ENCODE peak calls at places on chromosomes 6 and 20, in ten cellular contexts. E is colonic mucosa, Y is left ventricle myocardium inferior, I is suprapubic skin, P is AG09309, K is body of pancreas, A is upper lobe of right lung, U is mucosa of descending colon, B is fibroblast of mammary gland, T is GM12865. N is an unnamed sample.

GRCh38 chr20:43938932-43939761 is 24.5 kb downstream of the TOX2 start:
- DNase-seq in E (peak), Y (peak), P (peak), A (peak), I (no peak), T (no peak), B (peak), K (peak), U (peak), N (peak)

GRCh38 chr6:87241304-87241703 is 81.1 kb upstream of the SMIM8 start:
- DNase-seq in Y (no peak), K (no peak), B (no peak), I (no peak), T (no peak), A (no peak), E (no peak), U (no peak), P (no peak), N (no peak)

GRCh38 chr6:54813901-54814300 is 32.7 kb upstream of the FAM83B start:
- DNase-seq in T (no peak), I (no peak), Y (no peak), E (no peak), B (no peak), U (no peak), P (no peak), K (no peak), A (no peak), N (no peak)

GRCh38 chr6:24935753-24936152 is at the start of gene RIPOR2:
- DNase-seq in P (no peak), Y (peak), A (peak), T (peak), E (no peak), K (peak), B (no peak), I (no peak), U (peak), N (no peak)

GRCh38 chr20:49579874-49580817 is 12.2 kb upstream of the PTGIS start:
- DNase-seq in B (no peak), P (peak), E (no peak), A (no peak), Y (peak), T (no peak), I (peak), U (no peak), K (no peak), N (no peak)

GRCh38 chr6:56399672-56400263 is 152.4 kb upstream of the COL21A1 start:
- DNase-seq in Y (no peak), T (no peak), I (no peak), A (no peak), U (no peak), P (no peak), E (no peak), B (no peak), K (peak), N (peak)

GRCh38 chr6:11553824-11554223 is 16.3 kb downstream of the TMEM170B start:
- DNase-seq in A (no peak), P (no peak), U (no peak), Y (no peak), B (no peak), E (no peak), I (no peak), K (no peak), T (no peak), N (no peak)

GRCh38 chr20:19012671-19013070 is 199.1 kb downstream of the SCP2D1 start:
- DNase-seq in A (no peak), E (peak), U (no peak), K (no peak), P (peak), T (no peak), Y (no peak), B (peak), I (no peak), N (no peak)

GRCh38 chr20:47336013-47336754 is 20.3 kb downstream of the ZMYND8 start:
- DNase-seq in A (no peak), K (no peak), I (peak), T (no peak), E (no peak), U (peak), P (peak), Y (peak), B (peak), N (no peak)

GRCh38 chr6:42727084-42727601 is 4.7 kb upstream of the PRPH2 start:
- DNase-seq in P (no peak), T (peak), U (peak), E (peak), I (no peak), A (peak), B (no peak), Y (peak), K (peak), N (peak)

GRCh38 chr6:111909238-111909637 is 36.0 kb upstream of the FYN start:
- DNase-seq in U (no peak), K (no peak), T (no peak), B (no peak), E (no peak), A (no peak), Y (no peak), P (no peak), I (no peak), N (no peak)

GRCh38 chr6:136983692-136984091 is 61.1 kb downstream of the IL20RA start:
- DNase-seq in P (no peak), K (no peak), Y (no peak), I (no peak), E (no peak), A (no peak), U (no peak), T (no peak), B (no peak), N (no peak)

GRCh38 chr6:150256618-150257272 is 112.1 kb upstream of the IYD start:
- DNase-seq in T (no peak), K (no peak), B (peak), P (peak), E (no peak), U (no peak), Y (no peak), I (no peak), A (no peak), N (no peak)

GRCh38 chr6:159654483-159655098 is 38.5 kb downstream of the SOD2 start:
- DNase-seq in U (peak), B (peak), A (no peak), I (no peak), T (peak), K (no peak), E (no peak), Y (no peak), P (peak), N (peak)

GRCh38 chr6:129146836-129147366 is 264.0 kb downstream of the LAMA2 start:
- DNase-seq in P (no peak), Y (no peak), B (no peak), A (no peak), U (no peak), I (no peak), E (no peak), T (no peak), K (no peak), N (no peak)

GRCh38 chr6:157755032-157755751 is 67.9 kb upstream of the SNX9 start:
- DNase-seq in U (no peak), B (no peak), E (no peak), A (no peak), I (no peak), K (no peak), P (no peak), T (no peak), Y (no peak), N (no peak)

GRCh38 chr6:33692078-33692759 is 19.3 kb downstream of the UQCC2 start:
- DNase-seq in E (no peak), U (no peak), I (no peak), P (no peak), K (no peak), A (no peak), B (no peak), Y (peak), T (no peak), N (no peak)

GRCh38 chr6:79307321-79308036 is 73.0 kb upstream of the HMGN3 start:
- DNase-seq in K (peak), A (no peak), Y (no peak), B (peak), E (no peak), P (no peak), I (no peak), U (no peak), T (no peak), N (peak)

GRCh38 chr6:86859513-86859912 is 77.8 kb upstream of the HTR1E start:
- DNase-seq in K (no peak), Y (no peak), U (no peak), P (no peak), T (no peak), B (no peak), A (no peak), I (no peak), E (no peak), N (no peak)

GRCh38 chr20:2301164-2301622 is 5.4 kb downstream of the TGM3 start:
- DNase-seq in E (peak), B (peak), I (no peak), U (no peak), A (peak), K (peak), T (peak), Y (peak), P (no peak), N (no peak)

GRCh38 chr20:42082611-42083010 is 464.4 kb upstream of the CHD6 start:
- DNase-seq in P (no peak), I (no peak), T (no peak), U (peak), K (peak), E (peak), A (no peak), Y (peak), B (peak), N (no peak)

GRCh38 chr6:65416640-65417039 is 290.4 kb downstream of the EYS start:
- DNase-seq in B (no peak), K (no peak), T (no peak), Y (no peak), I (no peak), E (no peak), U (no peak), A (no peak), P (no peak), N (no peak)

GRCh38 chr6:90078513-90079289 is 184.4 kb downstream of the GJA10 start:
- DNase-seq in E (no peak), A (no peak), K (no peak), Y (no peak), P (no peak), B (peak), T (no peak), U (no peak), I (no peak), N (no peak)

GRCh38 chr6:5731435-5731834 is 275.3 kb downstream of the NRN1 start:
- DNase-seq in K (no peak), I (no peak), Y (no peak), P (no peak), B (no peak), A (no peak), T (no peak), E (no peak), U (no peak), N (no peak)

GRCh38 chr6:9795880-9796279 is 619.0 kb downstream of the TFAP2A start:
- DNase-seq in K (no peak), A (no peak), T (no peak), Y (no peak), B (no peak), U (no peak), P (no peak), I (no peak), E (no peak), N (no peak)

GRCh38 chr20:17545127-17545526 is 13.9 kb upstream of the BFSP1 start:
- DNase-seq in U (no peak), A (no peak), P (no peak), E (no peak), K (no peak), T (no peak), B (no peak), I (no peak), Y (no peak), N (no peak)

GRCh38 chr6:53461682-53462081 is 83.2 kb downstream of the GCLC start:
- DNase-seq in Y (no peak), K (no peak), P (no peak), T (peak), B (no peak), U (peak), I (no peak), A (no peak), E (peak), N (no peak)

GRCh38 chr20:37574199-37574890 is 46.7 kb upstream of the BLCAP start:
- DNase-seq in E (no peak), I (no peak), A (no peak), P (no peak), T (no peak), K (no peak), U (no peak), Y (no peak), B (peak), N (no peak)

DNA sequence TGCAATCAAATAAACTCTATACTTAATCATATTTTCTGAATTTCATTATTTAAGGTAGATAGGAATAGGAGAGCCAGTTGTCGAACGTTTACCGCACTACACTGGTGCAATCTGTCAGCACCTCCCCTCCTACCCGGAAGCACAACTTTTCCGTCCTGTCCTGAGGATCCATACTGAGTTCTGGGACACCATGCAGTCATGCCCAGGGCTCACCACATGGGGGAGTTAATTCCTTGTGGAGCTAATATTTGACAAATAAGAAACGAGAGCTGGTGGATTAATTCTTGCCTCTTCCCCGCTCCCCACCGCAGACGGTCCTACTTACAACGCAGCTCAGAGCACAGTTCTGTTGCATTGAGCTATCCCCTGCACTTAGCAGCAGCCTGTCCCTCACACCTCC is 107.7 kb upstream of the RALGAPA2 start:
- DNase-seq in E (no peak), A (no peak), T (no peak), P (no peak), K (peak), Y (no peak), B (peak), U (no peak), I (no peak), N (no peak)
- TF ChIP-seq CTCF in E (peak), A (peak), T (peak), P (peak), K (peak), Y (peak), B (peak), U (no peak), I (no peak), N (no peak)

DNA sequence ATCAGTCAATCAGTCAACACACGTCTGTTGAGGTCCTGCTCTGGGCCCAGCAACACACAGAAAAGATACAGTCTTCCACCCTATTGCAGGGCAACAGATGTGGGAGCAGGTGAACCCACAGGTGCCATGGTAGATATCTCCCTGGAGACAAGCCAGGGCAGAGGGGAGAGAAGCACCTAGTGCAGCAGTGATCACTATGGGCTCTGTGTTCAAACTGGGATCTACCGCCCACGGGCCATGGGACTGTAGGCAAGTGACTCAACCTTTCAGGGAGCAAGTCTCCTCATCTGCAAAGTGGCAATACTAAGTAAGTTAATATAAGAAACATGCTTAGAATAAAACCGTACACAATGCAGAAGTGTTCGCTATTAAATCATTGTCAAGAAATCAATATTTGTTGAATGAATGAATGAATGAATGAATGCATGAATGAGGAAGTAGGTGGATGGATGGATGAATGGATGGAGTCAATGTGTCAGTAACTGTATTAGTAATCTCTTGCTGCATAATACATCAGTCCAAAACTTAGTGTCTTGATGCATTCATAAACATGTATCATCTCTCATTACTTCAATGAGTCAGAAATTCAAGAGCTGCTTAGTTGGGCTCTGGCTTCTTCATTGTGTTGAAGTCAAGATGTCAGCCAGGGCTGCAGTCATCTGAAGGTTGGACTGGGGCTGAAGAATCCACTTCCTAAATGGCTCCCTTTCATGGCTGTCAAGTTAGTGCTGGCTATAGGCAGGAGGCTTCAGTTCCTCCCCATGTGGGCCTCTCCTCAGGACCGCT is 31.9 kb upstream of the NFATC2 start:
- DNase-seq in U (no peak), E (no peak), Y (no peak), P (no peak), K (no peak), A (no peak), T (no peak), I (no peak), B (peak), N (no peak)
- TF ChIP-seq CTCF in U (no peak), E (no peak), Y (no peak), P (no peak), K (no peak), A (no peak), T (no peak), I (no peak), B (no peak), N (no peak)

DNA sequence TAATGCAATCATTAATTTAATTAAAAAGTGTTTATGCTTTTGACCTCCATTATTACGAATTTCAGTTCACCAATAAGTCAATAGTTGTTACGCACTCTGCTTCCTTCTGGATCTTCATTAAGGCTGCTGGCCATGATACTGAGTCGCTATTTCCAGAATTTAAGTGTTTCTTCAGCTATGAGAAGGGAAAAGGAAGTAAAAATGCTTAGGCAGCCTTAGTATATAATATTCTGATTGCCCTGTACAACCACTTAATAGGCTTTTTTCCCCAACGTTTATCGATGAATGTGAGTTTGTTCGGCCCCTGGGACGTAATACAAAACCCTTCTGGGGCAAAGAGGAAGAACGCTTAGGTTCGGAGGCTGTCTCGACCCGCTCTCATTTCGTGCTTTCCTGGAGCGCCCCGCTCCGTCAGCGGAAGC is 644 bp downstream of the OARD1 start:
- DNase-seq in P (no peak), K (no peak), T (peak), A (no peak), U (no peak), E (no peak), I (no peak), B (no peak), Y (no peak), N (no peak)
- TF ChIP-seq CTCF in P (no peak), K (no peak), T (no peak), A (no peak), U (no peak), E (no peak), I (no peak), B (no peak), Y (no peak), N (no peak)

DNA sequence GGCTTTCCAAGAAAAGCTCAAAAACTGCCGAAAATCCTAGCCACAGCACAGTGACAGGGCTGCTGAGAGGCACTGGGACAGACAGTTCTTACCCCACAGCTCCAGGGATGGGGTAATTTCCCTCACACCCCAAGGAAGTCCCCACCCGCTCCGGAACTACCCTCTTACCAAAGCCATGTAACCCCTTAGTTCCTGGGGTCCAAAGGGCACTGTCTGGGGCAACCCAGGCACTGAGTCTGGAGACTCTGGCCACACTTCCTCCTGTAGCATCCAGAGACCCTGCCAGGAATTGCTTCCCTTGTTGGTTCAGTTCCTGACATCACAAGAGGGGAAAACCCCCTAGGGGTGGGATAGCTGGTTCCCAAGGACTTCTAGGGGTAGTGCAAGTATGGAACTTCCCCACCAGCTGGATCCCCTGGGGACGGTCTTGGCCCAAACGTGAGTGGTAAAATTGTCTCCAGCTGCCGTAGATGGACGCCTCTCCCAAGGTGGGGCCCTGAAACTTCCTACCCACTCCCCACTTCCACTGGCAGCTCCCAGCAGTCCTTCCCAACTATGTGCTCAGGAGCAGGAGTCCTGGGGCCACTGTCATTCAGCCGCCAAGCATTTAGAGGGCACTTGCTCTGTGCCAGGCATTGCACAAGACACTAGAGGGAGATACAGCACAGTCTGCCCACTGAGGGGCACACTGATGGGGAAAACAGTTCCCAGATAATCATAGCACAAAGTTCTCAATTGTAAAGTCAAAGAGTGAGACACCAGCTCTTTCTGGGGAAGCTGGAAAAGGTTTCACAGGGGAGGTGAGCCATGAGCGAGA is 17.3 kb upstream of the HCK start:
- DNase-seq in A (no peak), U (no peak), P (no peak), E (no peak), K (peak), I (no peak), T (peak), Y (no peak), B (no peak), N (no peak)
- TF ChIP-seq CTCF in A (no peak), U (no peak), P (peak), E (no peak), K (no peak), I (no peak), T (peak), Y (peak), B (no peak), N (no peak)

DNA sequence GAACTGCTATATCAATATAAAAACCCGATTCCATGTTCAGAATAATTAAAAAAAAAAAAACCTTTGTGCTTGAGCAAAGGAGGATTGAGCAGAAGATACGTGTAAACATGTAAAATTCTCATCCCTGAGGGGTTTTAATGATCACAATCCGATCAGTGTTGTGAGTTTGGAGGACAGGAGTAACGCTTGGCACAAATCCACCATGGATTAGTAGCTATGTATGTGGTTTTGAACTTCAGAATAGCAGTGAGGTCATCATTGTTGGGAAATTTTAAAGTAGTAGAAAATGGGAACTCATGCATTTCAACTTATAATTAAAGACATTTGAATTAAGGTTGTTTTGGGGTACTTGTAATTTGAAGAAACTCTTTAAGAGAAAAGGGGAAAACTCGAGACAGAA is 203.2 kb downstream of the RPS12 start:
- DNase-seq in P (no peak), A (no peak), I (no peak), E (no peak), Y (no peak), B (peak), T (no peak), U (no peak), K (no peak), N (no peak)
- TF ChIP-seq CTCF in P (no peak), A (no peak), I (no peak), E (no peak), Y (no peak), B (no peak), T (no peak), U (no peak), K (no peak), N (no peak)

N was measured in Calu3.